ENCODE peak calls at places on chromosomes 5 and 9, in five cellular contexts. V, L, F, T and S are unnamed samples.

GRCh38 chr5:83551826-83552225 is 80.3 kb downstream of the VCAN start:
- DNase-seq in F (no peak), T (no peak), L (no peak), V (no peak), S (no peak)

GRCh38 chr5:76691470-76692273 is 24.3 kb upstream of the F2R start:
- DNase-seq in T (no peak), F (peak; percentile 98), V (no peak), L (no peak), S (peak; percentile 64)

GRCh38 chr5:137453476-137454080 is 45.5 kb downstream of the SPOCK1 start:
- DNase-seq in T (no peak), F (peak; percentile 46), L (no peak), V (no peak), S (peak; percentile 25)

GRCh38 chr5:132525299-132525724 is 18.0 kb downstream of the IL5 start:
- DNase-seq in V (no peak), F (no peak), L (no peak), T (no peak), S (no peak)

GRCh38 chr9:68714416-68715180 is 9.6 kb downstream of the PIP5K1B start:
- DNase-seq in T (no peak), V (no peak), F (no peak), L (no peak), S (no peak)

GRCh38 chr5:111782171-111782570 is 25.2 kb upstream of the NREP start:
- DNase-seq in L (no peak), V (no peak), T (no peak), F (no peak), S (no peak)

GRCh38 chr9:124216474-124217176 is 41.1 kb upstream of the NEK6 start:
- DNase-seq in V (peak; percentile 56), F (no peak), L (peak; percentile 69), T (no peak), S (no peak)

GRCh38 chr9:125074976-125075375 is 68.4 kb downstream of the SCAI start:
- DNase-seq in V (no peak), F (peak; percentile 57), T (no peak), L (no peak), S (peak; percentile 31)

GRCh38 chr9:127489471-127490115 is 38.3 kb downstream of the LRSAM1 start:
- DNase-seq in T (no peak), F (no peak), V (no peak), L (no peak), S (no peak)

GRCh38 chr9:115006660-115007059 is 76.3 kb upstream of the TNFSF8 start:
- DNase-seq in V (no peak), L (no peak), F (no peak), T (no peak), S (peak; percentile 82)

GRCh38 chr9:137665226-137665625 is 46.4 kb downstream of the EHMT1 start:
- DNase-seq in T (no peak), L (no peak), F (no peak), V (no peak), S (no peak)
- H3K4me3 ChIP-seq in T (no peak overlapping the region), L (no peak overlapping the region), F (no peak overlapping the region), V (no peak overlapping the region), S (no peak overlapping the region)

GRCh38 chr9:16521868-16522381 is 348.5 kb downstream of the BNC2 start:
- DNase-seq in L (no peak), F (peak; percentile 71), V (peak; percentile 13), T (peak; percentile 29), S (peak; percentile 40)
- H3K27ac ChIP-seq in L (peak overlapping the region; percentile 35), F (peak overlapping the region; percentile 46), V (peak overlapping the region; percentile 68), T (no peak overlapping the region), S (peak overlapping the region; percentile 52)

DNA sequence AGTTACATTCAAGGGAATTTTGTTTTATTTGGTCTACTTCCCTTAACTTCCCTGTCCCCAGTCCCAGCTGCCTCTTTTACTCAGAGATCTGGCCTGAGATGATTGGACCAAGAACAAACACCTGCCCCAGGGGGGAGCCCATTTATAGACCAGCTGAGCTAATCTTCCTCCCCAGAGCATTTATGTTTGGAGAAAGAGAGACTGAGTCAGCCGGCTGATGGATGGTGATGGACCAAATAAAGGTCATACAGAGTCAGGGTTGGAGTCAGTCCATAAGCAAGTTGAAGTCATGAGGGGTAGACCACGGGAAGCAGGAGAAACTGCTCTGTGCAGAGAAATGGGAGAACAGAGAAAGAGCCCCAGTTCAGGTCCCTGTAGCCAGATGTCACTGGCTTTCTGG is 77.7 kb downstream of the TMEM174 start:
- DNase-seq in F (no peak), T (no peak), L (no peak), V (no peak), S (no peak)
- TF ChIP-seq CTCF in F (no peak), T (no peak), L (no peak), V (no peak), S (no peak)

DNA sequence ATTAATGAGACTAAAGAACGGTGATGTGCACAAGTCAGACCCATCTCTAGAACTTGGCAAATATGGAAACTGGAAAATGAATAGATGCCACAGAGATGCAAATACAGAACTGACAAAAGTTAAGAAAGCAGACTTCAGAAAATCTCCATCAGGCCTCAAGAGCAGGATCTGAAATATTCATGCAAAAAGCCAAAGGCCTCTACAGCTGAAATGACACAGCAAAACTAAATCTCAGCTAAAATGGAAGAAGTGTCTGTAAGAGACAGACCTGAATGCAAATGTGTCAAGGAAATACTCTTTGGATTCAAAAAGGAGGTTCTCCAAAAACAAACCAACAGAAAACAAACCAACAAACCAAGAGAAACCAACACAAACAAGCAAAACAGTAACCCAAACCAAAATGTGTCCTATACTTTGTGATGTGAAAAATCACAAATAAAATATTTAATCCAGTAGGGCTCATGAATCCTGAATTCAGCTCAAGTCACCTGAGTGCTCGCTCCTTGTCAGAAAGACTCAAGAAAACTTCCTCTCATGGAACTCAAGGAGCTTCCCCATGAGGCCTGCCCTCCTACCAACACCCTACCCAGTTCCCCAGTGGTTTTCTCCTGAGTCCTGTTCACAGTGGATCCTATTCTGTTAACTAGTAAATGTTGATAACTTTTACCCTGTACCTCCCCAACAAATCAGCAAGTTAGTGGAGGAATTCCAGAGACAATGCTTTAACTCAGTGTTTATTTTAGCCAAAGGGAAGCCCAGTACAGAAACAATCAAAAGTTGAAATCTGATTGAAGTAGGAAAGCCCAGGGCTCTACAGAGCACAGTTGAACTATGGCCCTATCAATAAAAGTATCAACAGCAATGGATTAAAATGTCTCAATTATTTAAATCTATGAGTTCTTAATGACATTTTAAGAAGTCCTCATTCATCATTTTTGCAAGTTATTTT is 14.6 kb downstream of the MRPS27 start:
- DNase-seq in F (no peak), L (no peak), T (no peak), V (no peak), S (no peak)
- H3K4me3 ChIP-seq in F (no peak overlapping the region), L (no peak overlapping the region), T (no peak overlapping the region), V (no peak overlapping the region), S (no peak overlapping the region)

GRCh38 chr5:176547811-176548210 is 1.3 kb upstream of the CDHR2 start:
- DNase-seq in V (peak; percentile 86), F (no peak), L (no peak), T (no peak), S (no peak)
- H3K27ac ChIP-seq in V (peak overlapping the region; percentile 97), F (no peak overlapping the region), L (no peak overlapping the region), T (no peak overlapping the region), S (no peak overlapping the region)

GRCh38 chr9:116842658-116843057 is 155.6 kb downstream of the TRIM32 start:
- DNase-seq in T (no peak), L (no peak), V (no peak), F (no peak), S (no peak)
- TF ChIP-seq CTCF in T (no peak), L (no peak), V (no peak), F (no peak), S (no peak)